ENCODE peak calls at places on chromosomes 2 and 18, in six cellular contexts. O is endothelial cell of umbilical vein, W is GM23338, V is sigmoid colon, D is GM12878, Z is HepG2. R is an unnamed sample. For H3K36me3, the result is how much of the 10 kb centered on the place peaks cover.

GRCh38 chr2:239297142-239298125 is 103.4 kb downstream of the HDAC4 start:
- DNase-seq in O (no peak), W (no peak), V (peak), D (no peak), Z (peak), R (no peak)

GRCh38 chr18:7945882-7946281 is 378.8 kb downstream of the PTPRM start:
- DNase-seq in O (peak), W (no peak), V (peak), D (no peak), Z (peak), R (no peak)

GRCh38 chr2:70089220-70089945 is 2.1 kb downstream of the PCBP1 start:
- DNase-seq in O (peak), W (peak), V (peak), D (no peak), Z (peak), R (no peak)

GRCh38 chr2:147033046-147033445 is 811.8 kb upstream of the ACVR2A start:
- DNase-seq in O (no peak), W (no peak), V (no peak), D (no peak), Z (no peak), R (no peak)

GRCh38 chr2:209577376-209578357 is 153.8 kb downstream of the MAP2 start:
- DNase-seq in O (peak), W (peak), V (no peak), D (no peak), Z (peak), R (no peak)

GRCh38 chr2:133235959-133236358 is 332.3 kb downstream of the NCKAP5 start:
- DNase-seq in O (no peak), W (no peak), V (no peak), D (no peak), Z (no peak), R (no peak)

GRCh38 chr2:30447149-30448045 is at the start of gene LCLAT1:
- DNase-seq in O (peak), W (peak), V (peak), D (peak), Z (peak), R (no peak)

GRCh38 chr18:24080861-24081260 is 58.0 kb upstream of the CABYR start:
- DNase-seq in O (no peak), W (no peak), V (no peak), D (no peak), Z (no peak), R (no peak)

GRCh38 chr18:26034850-26035497 is 55.4 kb downstream of the SS18 start:
- DNase-seq in O (no peak), W (peak), V (no peak), D (no peak), Z (no peak), R (no peak)
- H3K36me3 ChIP-seq in O (under half), W (under half), V (under half), D (under half), Z (half or more), R (under half)

GRCh38 chr2:225030893-225031292 is 11.4 kb downstream of the DOCK10 start:
- DNase-seq in O (no peak), W (no peak), V (no peak), D (no peak), Z (no peak), R (no peak)
- TF ChIP-seq POLR2AphosphoS5 in O (no peak), W (no peak), V (no peak), D (no peak), Z (no peak), R (no peak)

GRCh38 chr18:12703714-12704113 is 872 bp downstream of the PSMG2 start:
- DNase-seq in O (no peak), W (peak), V (no peak), D (no peak), Z (no peak), R (no peak)

GRCh38 chr18:12701161-12701560 is 1.4 kb downstream of the CEP76 start:
- DNase-seq in O (no peak), W (no peak), V (no peak), D (no peak), Z (no peak), R (no peak)

GRCh38 chr18:12703096-12703567 is 290 bp downstream of the PSMG2 start:
- DNase-seq in O (no peak), W (no peak), V (no peak), D (no peak), Z (no peak), R (no peak)

GRCh38 chr18:12699747-12700146 is 2.8 kb downstream of the CEP76 start:
- DNase-seq in O (no peak), W (no peak), V (no peak), D (no peak), Z (peak), R (no peak)

DNA sequence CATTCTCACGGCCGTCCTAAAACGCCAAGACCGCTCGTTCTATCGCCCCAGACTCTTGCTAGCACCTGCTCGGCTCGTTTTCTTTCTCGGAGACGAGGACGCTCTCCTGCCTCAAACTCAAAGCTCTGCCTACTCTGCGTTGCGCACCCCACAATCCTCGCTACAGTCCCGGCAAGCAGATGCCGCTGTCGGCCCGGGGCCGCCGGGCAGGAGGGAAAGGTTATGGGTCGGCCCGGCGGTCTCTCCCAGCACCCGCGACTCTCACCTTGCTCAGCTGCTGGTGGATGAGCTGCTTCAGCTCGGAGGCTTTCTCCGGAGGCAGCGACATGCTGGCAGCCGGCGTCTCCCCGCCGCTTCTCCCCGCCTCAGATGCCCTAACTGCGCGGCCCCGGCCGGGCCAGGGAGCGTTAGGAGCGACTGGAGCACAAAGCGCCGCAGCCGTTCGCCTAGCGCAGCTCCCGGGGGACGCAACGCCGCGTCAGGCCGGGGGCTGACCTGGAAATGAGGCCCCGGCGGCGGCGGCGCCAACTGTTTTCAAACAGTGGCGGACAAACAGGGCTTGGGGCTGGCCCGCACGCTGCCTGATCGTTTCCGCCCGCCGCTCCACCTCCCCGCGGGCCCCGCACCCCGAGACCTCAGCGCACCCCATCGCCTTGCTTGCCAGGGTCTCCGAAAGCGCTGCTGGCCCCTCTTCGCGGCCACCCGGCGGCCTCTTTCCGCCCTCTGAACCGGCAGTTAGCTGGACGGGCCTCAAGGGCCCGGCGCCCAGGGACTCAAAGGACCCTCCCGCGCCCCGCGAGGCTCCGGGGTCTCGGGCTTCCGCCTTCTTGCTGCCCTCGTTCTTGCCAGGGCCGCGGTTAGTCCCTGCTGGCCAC is at the start of the genes CEP76 and PSMG2:
- DNase-seq in O (peak), W (peak), V (peak), D (peak), Z (peak), R (no peak)
- H3K27ac ChIP-seq in O (peak), W (peak), V (peak), D (peak), Z (peak), R (peak)

DNA sequence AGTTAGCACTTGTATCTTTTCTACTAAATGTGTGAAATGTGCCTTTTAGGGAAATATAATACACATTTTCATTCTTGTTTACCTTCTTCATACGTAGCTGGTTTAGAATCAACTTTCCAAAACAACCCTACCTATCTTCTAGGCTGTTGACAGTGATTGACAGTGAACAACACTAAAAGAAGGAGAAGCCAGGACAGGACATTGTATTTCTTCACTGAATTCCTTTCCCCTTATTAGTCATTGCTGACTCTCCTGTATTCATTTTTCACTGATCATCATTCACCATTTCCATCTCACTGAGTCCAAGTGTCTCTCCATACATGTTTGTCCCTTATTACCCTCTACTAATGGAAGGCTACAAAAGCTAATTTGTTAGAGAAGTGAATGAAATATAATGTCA is 192.7 kb upstream of the FOSL2 start:
- DNase-seq in O (no peak), W (no peak), V (no peak), D (no peak), Z (no peak), R (no peak)
- H3K36me3 ChIP-seq in O (under half), W (under half), V (under half), D (under half), Z (under half), R (under half)

DNA sequence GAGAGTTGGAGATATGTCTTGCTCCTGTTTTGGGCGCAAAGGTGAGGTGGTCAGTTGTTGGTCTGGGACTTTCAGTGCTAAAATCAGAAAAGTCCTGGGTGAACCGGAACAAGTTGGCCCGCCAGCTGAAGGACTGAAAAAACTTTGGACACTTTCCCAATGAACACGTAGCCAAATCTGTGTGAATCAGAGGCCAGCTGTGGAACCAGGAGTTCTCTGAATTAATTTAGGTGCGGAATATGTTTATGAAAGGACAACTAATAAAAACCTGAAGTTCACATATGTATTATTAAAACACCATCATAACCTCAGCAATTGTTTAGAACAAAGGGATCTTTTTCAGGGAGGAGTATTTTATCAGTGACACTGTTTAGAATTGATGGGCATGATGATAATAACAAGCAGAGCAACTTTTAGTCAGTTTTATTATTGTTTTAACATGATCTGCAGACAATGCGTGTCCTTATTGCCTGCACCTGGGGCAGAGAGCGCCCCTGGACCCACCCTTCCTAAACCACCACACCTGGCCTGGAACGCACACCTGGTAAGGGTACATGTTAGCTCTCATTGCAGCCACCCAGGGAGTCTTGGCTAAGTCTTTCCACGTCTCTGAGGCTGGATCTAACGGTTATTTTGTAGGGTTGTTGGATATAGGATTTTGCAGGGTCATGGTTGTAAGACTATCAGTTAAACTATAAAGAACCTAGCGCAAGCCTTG is 9.9 kb upstream of the ODC1 start:
- DNase-seq in O (no peak), W (no peak), V (no peak), D (no peak), Z (no peak), R (no peak)
- TF ChIP-seq POLR2AphosphoS5 in O (no peak), W (no peak), V (no peak), D (no peak), Z (no peak), R (no peak)

R was measured in vagina.